ENCODE peak calls at places on chromosomes 1 and 21, in five cellular contexts. S is right atrium auricular region; V is CD8-positive, alpha-beta T cell; Z is fibroblast of mammary gland; D is fibroblast of pulmonary artery. Q is an unnamed sample.

GRCh38 chr1:3543076-3544049 is 67.9 kb downstream of the MEGF6 start:
- DNase-seq in D (peak), S (peak), Z (peak), V (no peak), Q (no peak)

GRCh38 chr21:32624726-32625125 is 12.5 kb upstream of the CFAP298 start:
- DNase-seq in V (no peak), Z (peak), S (no peak), D (peak), Q (no peak)

GRCh38 chr1:89540406-89540970 is 15.9 kb downstream of the LRRC8B start:
- DNase-seq in D (no peak), V (no peak), S (no peak), Z (no peak), Q (no peak)

GRCh38 chr1:77888429-77889239 is at the start of gene NEXN:
- DNase-seq in Z (peak), D (peak), V (no peak), S (peak), Q (peak)

GRCh38 chr21:33661146-33661545 is 18.8 kb downstream of the ITSN1 start:
- DNase-seq in D (no peak), Z (peak), V (no peak), S (no peak), Q (no peak)

GRCh38 chr1:224498574-224499170 is 64.1 kb upstream of the WDR26 start:
- DNase-seq in Z (peak), S (no peak), V (no peak), D (peak), Q (peak)

GRCh38 chr1:223678841-223679240 is 13.3 kb upstream of the CAPN8 start:
- DNase-seq in Z (no peak), V (no peak), D (peak), S (no peak), Q (no peak)

GRCh38 chr1:12437629-12438028 is 180.4 kb downstream of the DHRS3 start:
- DNase-seq in S (no peak), Z (no peak), D (no peak), V (no peak), Q (no peak)

GRCh38 chr1:184370850-184371249 is 16.0 kb upstream of the C1orf21 start:
- DNase-seq in V (no peak), Z (no peak), D (no peak), S (no peak), Q (no peak)

GRCh38 chr1:155186955-155187891 is 13.6 kb downstream of the TRIM46 start:
- DNase-seq in D (no peak), V (no peak), S (no peak), Z (no peak), Q (no peak)

GRCh38 chr1:205709059-205709398 is 28.7 kb upstream of the SLC45A3 start:
- DNase-seq in V (no peak), S (no peak), Z (peak), D (peak), Q (no peak)

GRCh38 chr21:45590726-45591618 is 48.7 kb upstream of the SLC19A1 start:
- DNase-seq in Z (no peak), V (peak), S (no peak), D (peak), Q (no peak)

GRCh38 chr1:3061566-3061965 is 7.4 kb upstream of the PRDM16 start:
- DNase-seq in V (no peak), D (no peak), Z (no peak), S (no peak), Q (no peak)

GRCh38 chr1:230381049-230381467 is 45.1 kb downstream of the PGBD5 start:
- DNase-seq in D (no peak), V (no peak), Z (no peak), S (no peak), Q (no peak)

GRCh38 chr1:81109038-81109437 is 691.7 kb upstream of the ADGRL2 start:
- DNase-seq in S (no peak), D (no peak), Z (no peak), V (no peak), Q (no peak)

GRCh38 chr1:223141021-223141420 is 2.0 kb downstream of the TLR5 start:
- DNase-seq in D (no peak), S (no peak), V (no peak), Z (no peak), Q (no peak)

GRCh38 chr1:1815606-1816281 is 37.5 kb upstream of the NADK start:
- DNase-seq in S (no peak), Z (no peak), V (no peak), D (no peak), Q (no peak)

GRCh38 chr21:35838987-35839763 is 221.2 kb downstream of the SETD4 start:
- DNase-seq in S (no peak), D (no peak), V (no peak), Z (no peak), Q (no peak)

GRCh38 chr1:180230416-180230790 is 339 bp downstream of the LHX4 start:
- DNase-seq in D (no peak), S (no peak), V (no peak), Z (no peak), Q (no peak)

GRCh38 chr1:180778782-180779398 is 133.8 kb upstream of the KIAA1614 start:
- DNase-seq in S (no peak), D (peak), Z (no peak), V (no peak), Q (peak)

GRCh38 chr1:70717656-70718055 is 306.6 kb downstream of the CTH start:
- DNase-seq in S (no peak), Z (no peak), V (no peak), D (no peak), Q (no peak)

GRCh38 chr1:37714226-37714625 is 21.9 kb downstream of the CDCA8 start:
- DNase-seq in D (no peak), V (no peak), Z (no peak), S (no peak), Q (no peak)

GRCh38 chr1:163046071-163046470 is 23.1 kb upstream of the RGS4 start:
- DNase-seq in V (no peak), D (peak), S (no peak), Z (peak), Q (no peak)

GRCh38 chr1:217948741-217949140 is 317.6 kb downstream of the SPATA17 start:
- DNase-seq in D (no peak), Z (no peak), V (no peak), S (no peak), Q (no peak)
- TF ChIP-seq CTCF in D (no peak), Z (no peak), V (no peak), S (no peak), Q (no peak)

DNA sequence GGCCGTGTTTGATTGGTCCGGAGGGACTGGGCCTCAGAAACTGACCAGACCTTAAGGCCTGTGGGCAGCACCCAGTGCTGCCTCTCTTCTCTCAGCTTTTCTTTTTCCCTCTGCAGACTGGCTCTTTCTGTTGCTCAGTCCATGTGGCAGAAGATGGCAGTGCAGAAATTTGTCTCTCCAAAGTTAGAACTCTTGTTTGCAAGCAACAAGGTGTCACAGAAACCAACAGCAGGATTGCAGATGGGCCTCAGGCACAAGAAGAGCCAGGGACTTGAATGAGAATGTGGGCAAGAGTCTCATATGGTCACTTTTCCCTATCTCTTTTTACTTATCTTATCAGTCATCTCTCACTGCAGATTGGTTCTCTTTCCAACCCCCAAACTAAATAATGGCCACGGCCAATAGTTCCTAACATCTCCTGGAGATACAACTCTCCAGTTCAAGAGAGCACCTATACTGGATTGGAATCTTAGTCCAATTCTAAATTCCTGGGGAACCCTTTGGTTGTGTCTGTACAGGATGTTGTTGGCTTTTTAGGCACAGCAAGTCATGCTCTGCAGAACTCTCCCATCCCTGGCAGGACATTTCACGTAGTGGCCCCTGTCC is 95.4 kb upstream of the RALGPS2 start:
- DNase-seq in D (no peak), S (no peak), V (no peak), Z (no peak), Q (no peak)
- TF ChIP-seq CTCF in D (no peak), S (no peak), V (no peak), Z (peak), Q (no peak)

GRCh38 chr1:69702085-69702484 is 134.4 kb downstream of the LRRC7 start:
- DNase-seq in S (no peak), Z (no peak), V (no peak), D (no peak), Q (no peak)

GRCh38 chr1:69697343-69697742 is 129.6 kb downstream of the LRRC7 start:
- DNase-seq in D (no peak), S (no peak), Z (no peak), V (no peak), Q (no peak)

GRCh38 chr1:69706473-69706872 is 138.8 kb downstream of the LRRC7 start:
- DNase-seq in Z (no peak), S (no peak), V (no peak), D (no peak), Q (no peak)

GRCh38 chr1:69700770-69701169 is 133.0 kb downstream of the LRRC7 start:
- DNase-seq in V (no peak), S (no peak), Z (peak), D (peak), Q (peak)
- TF ChIP-seq CTCF in V (no peak), S (no peak), Z (peak), D (peak), Q (peak)

GRCh38 chr21:44003307-44003966 is 8.7 kb upstream of the TRAPPC10 start:
- DNase-seq in Z (no peak), D (no peak), S (no peak), V (no peak), Q (no peak)
- TF ChIP-seq CTCF in Z (no peak), D (no peak), S (no peak), V (no peak), Q (no peak)

DNA sequence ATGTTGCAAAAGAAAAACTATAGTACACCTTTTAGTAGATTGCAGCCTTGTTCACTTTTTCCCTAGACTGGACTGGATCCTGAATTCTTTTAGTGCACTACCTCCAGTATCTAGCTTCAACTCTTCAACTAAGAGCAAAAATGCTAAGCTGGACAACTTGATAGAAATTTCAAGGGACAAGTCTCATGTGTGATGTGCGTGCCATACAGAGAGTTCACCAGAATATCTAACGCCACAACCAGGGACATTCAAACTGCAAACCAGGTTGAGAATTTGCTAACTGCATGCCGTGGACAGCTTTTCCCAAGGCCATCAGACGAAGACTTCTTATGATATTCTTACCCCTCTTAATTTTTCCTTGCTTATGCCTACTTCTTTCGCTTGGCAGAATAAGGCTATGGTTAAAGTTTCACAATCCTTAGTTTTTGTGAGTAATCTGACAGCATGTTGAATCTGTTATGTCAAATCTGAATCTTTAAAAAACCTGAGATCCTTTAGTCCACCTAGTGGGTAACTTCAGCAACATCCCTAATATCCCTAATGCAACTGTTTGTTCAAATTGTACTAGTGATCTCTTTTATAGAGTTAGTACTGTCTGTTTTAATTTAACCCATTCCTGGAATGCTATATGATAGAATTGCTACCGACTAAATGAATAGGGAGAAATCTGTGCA is 66.4 kb downstream of the DDAH1 start:
- DNase-seq in S (no peak), D (peak), V (no peak), Z (peak), Q (no peak)
- TF ChIP-seq CTCF in S (peak), D (peak), V (no peak), Z (peak), Q (no peak)